ENCODE peak calls at places on chromosomes 2 and 18, in six cellular contexts. L is GM10248, X is hepatocyte, F is GM13977, T is spleen, W is A549. B is an unnamed sample.

GRCh38 chr18:44723973-44724778 is 43.5 kb downstream of the SETBP1 start:
- DNase-seq in L (no peak), F (no peak), T (no peak), X (no peak), W (no peak), B (no peak)

GRCh38 chr2:102061962-102062795 is 70.4 kb downstream of the IL1R2 start:
- DNase-seq in X (no peak), L (no peak), T (no peak), F (no peak), W (no peak), B (no peak)

GRCh38 chr2:63875758-63876710 is 34.3 kb downstream of the UGP2 start:
- DNase-seq in W (no peak), X (no peak), F (peak), T (no peak), L (no peak), B (no peak)

GRCh38 chr2:196399736-196400691 is 228.6 kb upstream of the STK17B start:
- DNase-seq in F (no peak), L (no peak), T (no peak), X (peak), W (peak), B (no peak)

GRCh38 chr2:209276000-209276399 is 147.8 kb upstream of the MAP2 start:
- DNase-seq in T (no peak), X (no peak), L (no peak), F (no peak), W (no peak), B (no peak)

GRCh38 chr2:156116113-156116512 is 216.4 kb downstream of the NR4A2 start:
- DNase-seq in F (no peak), W (no peak), L (no peak), T (no peak), X (no peak), B (no peak)

GRCh38 chr2:735670-736218 is 58.5 kb upstream of the TMEM18 start:
- DNase-seq in T (no peak), W (no peak), F (peak), X (no peak), L (peak), B (no peak)

GRCh38 chr2:233492738-233493137 is 73.8 kb downstream of the USP40 start:
- DNase-seq in F (no peak), T (no peak), X (no peak), W (no peak), L (no peak), B (no peak)

GRCh38 chr2:233756429-233757081 is 3.5 kb upstream of the UGT1A1 start:
- DNase-seq in X (peak), W (peak), L (no peak), T (no peak), F (no peak), B (peak)

GRCh38 chr18:46474487-46475366 is 182.3 kb downstream of the LOXHD1 start:
- DNase-seq in L (no peak), T (no peak), X (no peak), W (no peak), F (no peak), B (no peak)

GRCh38 chr2:1494257-1494656 is 81.0 kb downstream of the TPO start:
- DNase-seq in F (no peak), L (no peak), W (no peak), T (peak), X (no peak), B (peak)

GRCh38 chr18:3262234-3263171 is 570 bp downstream of the MYL12B start:
- DNase-seq in F (no peak), X (peak), W (no peak), L (no peak), T (no peak), B (peak)

GRCh38 chr18:63149200-63149587 is 170.4 kb downstream of the BCL2 start:
- DNase-seq in W (no peak), T (no peak), F (no peak), L (no peak), X (no peak), B (no peak)

GRCh38 chr2:159290289-159290907 is 3.9 kb upstream of the WDSUB1 start:
- DNase-seq in T (peak), F (no peak), L (no peak), X (peak), W (peak), B (no peak)

GRCh38 chr2:70354264-70354949 is 52.5 kb upstream of the FAM136A start:
- DNase-seq in T (no peak), X (no peak), L (no peak), W (no peak), F (no peak), B (no peak)

DNA sequence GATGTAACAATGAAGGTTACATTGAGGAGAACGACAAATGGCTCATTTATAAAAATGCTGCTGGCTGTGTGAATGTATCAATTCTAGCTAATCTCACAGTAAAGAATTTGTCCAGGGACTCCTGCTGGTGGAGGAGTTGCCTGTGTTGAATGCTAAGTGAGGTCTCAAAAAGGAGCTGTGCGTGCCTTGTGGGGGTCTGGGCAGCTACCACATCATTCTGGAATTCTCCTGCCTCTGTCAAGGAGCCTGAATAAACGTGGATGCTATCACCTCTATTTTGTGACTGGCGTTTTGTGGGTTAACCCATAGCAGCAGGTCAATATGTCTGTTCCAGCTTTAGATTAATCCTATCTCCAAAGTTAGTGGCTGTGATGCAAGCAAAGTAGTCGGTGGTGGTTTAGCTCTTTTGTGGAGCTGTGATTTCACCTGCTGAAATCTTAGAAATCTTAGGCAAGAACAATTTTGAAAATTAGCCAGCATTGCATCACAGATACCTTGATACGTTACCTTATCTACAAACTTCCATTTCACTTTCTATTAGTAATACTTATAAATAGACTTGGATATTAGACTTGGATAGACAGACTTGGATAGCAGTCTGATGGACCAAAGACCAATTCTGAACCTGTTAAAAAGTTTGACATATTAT is 96.8 kb downstream of the MTCL1 start:
- DNase-seq in T (no peak), L (no peak), F (no peak), W (no peak), X (no peak), B (no peak)
- TF ChIP-seq CTCF in T (no peak), L (no peak), F (no peak), W (no peak), X (no peak), B (no peak)

GRCh38 chr18:32126538-32126937 is 34.9 kb downstream of the RNF138 start:
- DNase-seq in W (no peak), L (no peak), F (no peak), X (no peak), T (no peak), B (no peak)

GRCh38 chr18:32122039-32122438 is 30.4 kb downstream of the RNF138 start:
- DNase-seq in X (no peak), F (no peak), T (no peak), L (no peak), W (no peak), B (peak)
- TF ChIP-seq CTCF in X (no peak), F (no peak), T (no peak), L (no peak), W (no peak), B (no peak)

DNA sequence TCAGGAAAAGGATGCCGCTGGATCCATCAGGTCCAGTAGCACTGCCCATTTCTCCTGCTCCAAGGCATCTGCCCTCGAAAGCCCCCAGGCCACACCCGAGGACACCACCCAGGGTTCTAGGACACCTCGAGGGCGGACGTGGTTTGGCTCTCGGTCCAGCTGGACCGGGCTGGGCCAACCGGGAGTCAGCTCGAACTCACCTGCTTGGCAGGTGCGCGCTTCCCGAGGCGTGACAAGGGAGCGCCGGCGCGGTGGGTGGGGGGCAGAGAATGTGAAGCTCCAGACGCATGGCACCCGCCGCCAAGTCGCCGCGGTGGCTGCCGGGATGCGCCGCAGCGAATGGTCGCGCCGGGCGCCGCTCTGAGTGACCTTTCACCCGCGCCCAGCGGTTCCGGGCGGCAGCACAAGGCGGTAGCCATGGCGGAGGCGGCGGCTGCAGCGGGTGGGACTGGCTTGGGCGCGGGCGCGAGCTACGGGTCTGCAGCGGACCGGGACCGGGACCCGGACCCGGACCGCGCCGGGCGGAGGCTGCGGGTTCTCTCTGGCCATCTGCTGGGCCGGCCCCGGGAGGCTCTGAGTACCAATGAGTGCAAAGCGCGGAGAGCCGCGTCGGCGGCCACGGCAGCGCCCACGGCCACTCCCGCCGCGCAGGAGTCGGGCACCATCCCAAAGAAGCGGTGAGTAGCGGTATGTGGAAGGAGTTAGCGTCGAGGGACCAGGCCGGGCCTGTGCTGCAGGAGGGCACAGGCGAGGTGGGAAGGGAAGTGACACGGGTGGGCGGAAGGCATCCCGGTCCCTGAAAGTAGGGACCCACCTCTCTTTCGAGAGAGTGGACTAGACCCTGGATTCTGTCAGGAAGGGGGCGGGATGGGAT is at the start of gene AGPS:
- DNase-seq in X (peak), L (peak), W (peak), T (peak), F (peak), B (peak)
- TF ChIP-seq CTCF in X (no peak), L (no peak), W (no peak), T (peak), F (no peak), B (no peak)

DNA sequence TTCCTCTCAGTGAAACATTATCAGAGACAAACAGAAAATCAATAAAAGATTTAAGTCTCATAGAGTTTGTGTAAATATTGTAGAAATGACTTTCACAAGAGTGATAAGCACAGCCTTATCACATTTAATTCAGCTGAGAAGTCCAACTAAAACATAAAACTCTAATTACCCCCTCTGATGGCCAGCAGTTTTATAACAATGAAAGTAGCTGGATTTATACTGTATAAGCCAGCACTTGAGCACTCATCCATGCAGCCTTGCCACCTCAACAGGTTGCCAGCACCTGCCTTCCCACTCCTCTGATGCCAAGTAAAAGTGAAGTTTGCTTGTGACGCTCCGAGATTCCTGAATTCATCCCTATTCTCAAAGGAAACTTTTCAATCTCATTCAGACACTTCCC is 103.0 kb upstream of the STK39 start:
- DNase-seq in X (no peak), T (no peak), L (no peak), W (no peak), F (no peak), B (no peak)
- TF ChIP-seq CTCF in X (no peak), T (no peak), L (no peak), W (no peak), F (no peak), B (no peak)

DNA sequence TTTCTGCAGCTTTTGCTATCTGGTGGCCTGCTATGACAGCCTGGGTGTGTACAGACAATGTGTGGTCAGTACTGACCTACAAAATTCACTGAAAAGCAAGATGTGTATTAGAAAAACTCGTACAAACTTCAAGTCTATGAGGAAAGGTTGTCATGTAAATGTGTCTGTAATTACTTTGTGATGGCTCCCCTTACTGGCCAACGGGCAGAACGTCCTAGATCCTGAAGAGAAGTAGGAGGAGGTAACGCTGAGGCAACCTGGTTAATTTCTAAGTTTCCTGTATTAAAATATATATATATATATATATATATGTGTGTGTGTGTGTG is 95.5 kb downstream of the GALNT3 start:
- DNase-seq in W (peak), L (peak), X (peak), F (peak), T (no peak), B (peak)
- TF ChIP-seq CTCF in W (peak), L (peak), X (peak), F (peak), T (no peak), B (peak)

DNA sequence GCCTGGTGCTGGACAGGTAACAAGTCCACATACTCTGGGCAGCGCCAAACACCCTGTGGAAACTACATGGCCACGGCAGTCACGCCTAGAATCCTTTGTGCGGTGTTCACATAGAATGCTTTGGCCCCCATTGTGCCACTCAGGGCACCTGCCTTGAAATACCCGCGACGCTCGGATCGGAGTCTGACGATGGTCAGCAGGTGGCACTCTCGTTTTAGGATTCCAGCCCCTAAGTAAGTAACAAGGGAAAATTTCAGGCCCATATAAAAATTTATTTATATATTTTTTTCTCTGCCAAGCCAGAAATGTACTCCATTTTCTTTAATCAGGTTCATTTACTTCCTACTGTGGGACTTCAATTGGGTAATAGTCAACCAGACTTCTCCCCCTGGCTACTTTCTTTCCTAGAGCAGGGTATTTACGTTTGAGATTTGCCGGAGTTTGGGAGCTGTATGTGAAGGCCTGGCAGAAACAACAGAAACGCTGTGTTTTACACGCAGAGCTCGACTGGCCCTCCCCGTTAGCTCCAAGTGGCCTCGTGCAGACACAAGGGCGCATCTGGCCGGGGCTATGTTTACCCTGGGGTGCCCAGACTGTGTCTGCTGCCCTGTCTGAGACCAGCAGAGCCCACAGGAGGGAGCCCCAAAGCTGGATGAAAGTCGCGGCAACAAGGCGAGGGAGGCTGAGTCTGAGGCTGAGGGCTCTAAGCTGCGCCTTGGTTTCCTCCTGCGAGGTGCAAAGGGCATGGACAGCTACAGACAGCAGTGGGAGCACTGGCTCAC is 41.6 kb downstream of the LRRC30 start:
- DNase-seq in W (peak), F (no peak), X (peak), L (no peak), T (no peak), B (peak)
- TF ChIP-seq CTCF in W (peak), F (no peak), X (peak), L (no peak), T (peak), B (peak)

GRCh38 chr2:60522462-60522861 is 31.0 kb downstream of the BCL11A start:
- DNase-seq in F (no peak), W (no peak), L (no peak), X (no peak), T (peak), B (no peak)

GRCh38 chr2:60525859-60526258 is 27.6 kb downstream of the BCL11A start:
- DNase-seq in X (no peak), T (no peak), L (no peak), W (no peak), F (no peak), B (no peak)

GRCh38 chr2:60526623-60527022 is 26.8 kb downstream of the BCL11A start:
- DNase-seq in T (no peak), F (no peak), X (no peak), L (no peak), W (no peak), B (no peak)

GRCh38 chr2:60520917-60521539 is 32.4 kb downstream of the BCL11A start:
- DNase-seq in L (no peak), W (no peak), F (no peak), T (peak), X (no peak), B (no peak)

GRCh38 chr2:60523987-60524386 is 29.5 kb downstream of the BCL11A start:
- DNase-seq in T (no peak), X (no peak), W (no peak), L (no peak), F (no peak), B (no peak)
- TF ChIP-seq CTCF in T (no peak), X (no peak), W (no peak), L (no peak), F (no peak), B (no peak)

DNA sequence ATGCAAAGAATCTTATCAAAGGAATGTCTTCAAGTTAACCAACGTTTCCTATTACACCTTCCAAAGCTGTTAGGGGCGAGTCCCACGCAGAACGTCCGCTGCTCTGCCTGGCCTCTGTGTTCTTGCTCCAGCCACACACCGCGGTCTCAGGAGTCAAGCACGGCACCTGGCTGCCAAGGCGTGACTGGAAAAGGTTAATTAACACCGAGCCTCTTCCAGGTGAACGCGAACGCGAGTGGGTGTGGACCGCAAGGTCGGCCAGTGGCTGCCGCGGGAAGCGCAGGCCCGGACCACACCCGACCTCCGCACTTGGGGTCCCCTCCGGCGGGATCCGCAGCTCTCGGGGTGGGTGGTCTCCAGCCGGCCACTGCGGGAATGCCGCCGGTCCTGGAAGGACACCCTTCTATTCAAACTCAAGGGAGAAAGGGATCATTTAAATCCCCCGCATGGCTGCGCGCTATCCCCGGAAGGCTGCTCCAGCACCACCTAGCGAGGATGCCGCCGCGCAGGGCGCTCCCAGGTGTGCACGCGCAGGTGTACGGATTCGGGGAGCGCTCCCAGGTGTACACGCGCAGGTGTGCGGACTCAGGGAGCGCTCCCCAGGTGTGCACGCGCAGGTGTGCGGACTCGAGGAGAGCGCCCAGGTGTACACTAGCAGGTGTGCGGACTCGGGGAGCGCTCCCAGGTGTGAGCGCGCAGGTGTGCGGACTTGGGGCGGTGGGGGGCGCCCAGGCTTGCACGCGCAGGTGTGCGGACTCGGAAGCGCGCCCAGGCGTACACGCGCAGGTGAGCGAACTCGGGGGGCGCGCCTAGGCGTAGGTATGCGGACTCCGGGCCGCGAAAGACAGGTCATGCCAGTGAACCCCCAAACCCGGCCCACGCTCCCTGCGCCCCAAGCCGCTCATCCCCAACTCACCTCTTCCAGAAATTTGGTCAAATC is 662 bp downstream of the CYB5A start:
- DNase-seq in F (peak), X (peak), T (peak), L (peak), W (no peak), B (peak)
- TF ChIP-seq CTCF in F (peak), X (peak), T (no peak), L (no peak), W (no peak), B (peak)